ENCODE peak calls at places on chromosomes 2 and 18, in seven cellular contexts. W, F, P, J, I, U and T are unnamed samples.

GRCh38 chr2:96533292-96534073 is 3.1 kb upstream of the ARID5A start:
- DNase-seq in I (peak; percentile 37), J (peak; percentile 82), W (no peak), U (no peak), P (no peak), F (no peak), T (peak; percentile 80)

GRCh38 chr2:148569221-148569620 is 75.3 kb upstream of the EPC2 start:
- DNase-seq in U (no peak), J (no peak), F (no peak), I (no peak), W (no peak), P (no peak), T (no peak)

GRCh38 chr2:74653985-74654882 is at the start of gene SEMA4F:
- DNase-seq in W (peak; percentile 96), J (peak; percentile 98), I (peak; percentile 91), P (peak; percentile 94), U (peak; percentile 91), F (peak; percentile 98), T (peak; percentile 90)

GRCh38 chr2:30294147-30294546 is 62.8 kb downstream of the LBH start:
- DNase-seq in W (no peak), J (no peak), F (no peak), I (no peak), P (no peak), U (no peak), T (no peak)

GRCh38 chr18:55365342-55365741 is 222.7 kb downstream of the TCF4 start:
- DNase-seq in F (no peak), J (no peak), I (no peak), U (no peak), W (no peak), P (no peak), T (no peak)

GRCh38 chr2:173119944-173120343 is 44.3 kb downstream of the MAP3K20 start:
- DNase-seq in U (no peak), I (no peak), F (no peak), W (no peak), P (no peak), J (no peak), T (no peak)

GRCh38 chr2:127623388-127624320 is 22.3 kb upstream of the GPR17 start:
- DNase-seq in W (no peak), I (peak; percentile 78), J (no peak), F (no peak), U (no peak), P (no peak), T (no peak)

GRCh38 chr2:170247882-170248393 is 70.0 kb downstream of the MYO3B start:
- DNase-seq in I (no peak), P (no peak), F (no peak), W (no peak), J (no peak), U (no peak), T (no peak)

GRCh38 chr2:7013761-7014160 is 96.5 kb downstream of the RNF144A start:
- DNase-seq in I (no peak), J (no peak), F (no peak), P (no peak), U (no peak), W (no peak), T (no peak)

GRCh38 chr2:144137705-144138428 is 382.1 kb downstream of the ZEB2 start:
- DNase-seq in U (no peak), W (no peak), I (peak; percentile 73), J (no peak), F (no peak), P (no peak), T (no peak)

GRCh38 chr2:5982217-5982910 is 290.2 kb downstream of the SOX11 start:
- DNase-seq in P (no peak), I (no peak), F (no peak), U (no peak), J (no peak), W (no peak), T (no peak)